ENCODE peak calls at places on chromosome 5, in five cellular contexts. V is fibroblast of lung, Y is endodermal cell, J is endothelial cell of umbilical vein, H is Karpas-422. B is an unnamed sample.

GRCh38 chr5:170216262-170216864 is 16.4 kb upstream of the C5orf58 start:
- DNase-seq in V (peak), Y (peak), J (peak), H (peak), B (peak)

GRCh38 chr5:150515446-150515845 is 7.5 kb downstream of the NDST1 start:
- DNase-seq in V (peak), Y (no peak), J (peak), H (no peak), B (peak)

GRCh38 chr5:151660616-151661015 is 26.1 kb downstream of the SPARC start:
- DNase-seq in V (peak), Y (no peak), J (no peak), H (no peak), B (peak)

GRCh38 chr5:73115399-73116051 is 4.8 kb upstream of the TMEM171 start:
- DNase-seq in V (peak), Y (no peak), J (no peak), H (no peak), B (peak)

GRCh38 chr5:56947052-56947451 is 4.9 kb downstream of the MIER3 start:
- DNase-seq in V (no peak), Y (no peak), J (no peak), H (no peak), B (no peak)

GRCh38 chr5:98904786-98905185 is 24.0 kb downstream of the CHD1 start:
- DNase-seq in V (peak), Y (no peak), J (peak), H (no peak), B (peak)

GRCh38 chr5:61333351-61334223 is 1.5 kb downstream of the ZSWIM6 start:
- DNase-seq in V (peak), Y (no peak), J (peak), H (peak), B (no peak)

GRCh38 chr5:113224605-113225065 is 210.2 kb downstream of the TSSK1B start:
- DNase-seq in V (peak), Y (no peak), J (peak), H (no peak), B (peak)

GRCh38 chr5:41043109-41043747 is 27.9 kb downstream of the MROH2B start:
- DNase-seq in V (no peak), Y (no peak), J (no peak), H (no peak), B (no peak)

GRCh38 chr5:125412561-125413535 is 666.4 kb upstream of the ZNF608 start:
- DNase-seq in V (peak), Y (peak), J (peak), H (peak), B (peak)

GRCh38 chr5:56516441-56516840 is 283.3 kb upstream of the ANKRD55 start:
- DNase-seq in V (no peak), Y (no peak), J (no peak), H (no peak), B (no peak)

GRCh38 chr5:88675758-88676636 is 207.0 kb downstream of the MEF2C start:
- DNase-seq in V (peak), Y (peak), J (no peak), H (peak), B (peak)

GRCh38 chr5:81851481-81852178 is 100.7 kb upstream of the SSBP2 start:
- DNase-seq in V (peak), Y (peak), J (peak), H (peak), B (peak)

GRCh38 chr5:178786859-178787499 is 56.5 kb upstream of the ZNF354A start:
- DNase-seq in V (peak), Y (peak), J (no peak), H (no peak), B (peak)

GRCh38 chr5:101260857-101261256 is 357.8 kb upstream of the ST8SIA4 start:
- DNase-seq in V (no peak), Y (no peak), J (no peak), H (no peak), B (no peak)

GRCh38 chr5:122972877-122973276 is 63.6 kb downstream of the PPIC start:
- DNase-seq in V (peak), Y (no peak), J (no peak), H (no peak), B (peak)

GRCh38 chr5:68378204-68378830 is 162.8 kb downstream of the PIK3R1 start:
- DNase-seq in V (no peak), Y (no peak), J (no peak), H (no peak), B (no peak)

GRCh38 chr5:105945203-105945972 is 1725.3 kb downstream of the EFNA5 start:
- DNase-seq in V (no peak), Y (no peak), J (no peak), H (no peak), B (no peak)

GRCh38 chr5:132704875-132705274 is 31.1 kb downstream of the IL4 start:
- DNase-seq in V (peak), Y (no peak), J (peak), H (no peak), B (peak)

GRCh38 chr5:153676821-153677220 is 186.4 kb downstream of the GRIA1 start:
- DNase-seq in V (no peak), Y (no peak), J (no peak), H (no peak), B (no peak)

GRCh38 chr5:77935516-77936364 is 159.6 kb upstream of the TBCA start:
- DNase-seq in V (peak), Y (no peak), J (no peak), H (no peak), B (peak)

GRCh38 chr5:108654042-108654441 is 93.7 kb upstream of the FER start:
- DNase-seq in V (peak), Y (no peak), J (peak), H (no peak), B (peak)

DNA sequence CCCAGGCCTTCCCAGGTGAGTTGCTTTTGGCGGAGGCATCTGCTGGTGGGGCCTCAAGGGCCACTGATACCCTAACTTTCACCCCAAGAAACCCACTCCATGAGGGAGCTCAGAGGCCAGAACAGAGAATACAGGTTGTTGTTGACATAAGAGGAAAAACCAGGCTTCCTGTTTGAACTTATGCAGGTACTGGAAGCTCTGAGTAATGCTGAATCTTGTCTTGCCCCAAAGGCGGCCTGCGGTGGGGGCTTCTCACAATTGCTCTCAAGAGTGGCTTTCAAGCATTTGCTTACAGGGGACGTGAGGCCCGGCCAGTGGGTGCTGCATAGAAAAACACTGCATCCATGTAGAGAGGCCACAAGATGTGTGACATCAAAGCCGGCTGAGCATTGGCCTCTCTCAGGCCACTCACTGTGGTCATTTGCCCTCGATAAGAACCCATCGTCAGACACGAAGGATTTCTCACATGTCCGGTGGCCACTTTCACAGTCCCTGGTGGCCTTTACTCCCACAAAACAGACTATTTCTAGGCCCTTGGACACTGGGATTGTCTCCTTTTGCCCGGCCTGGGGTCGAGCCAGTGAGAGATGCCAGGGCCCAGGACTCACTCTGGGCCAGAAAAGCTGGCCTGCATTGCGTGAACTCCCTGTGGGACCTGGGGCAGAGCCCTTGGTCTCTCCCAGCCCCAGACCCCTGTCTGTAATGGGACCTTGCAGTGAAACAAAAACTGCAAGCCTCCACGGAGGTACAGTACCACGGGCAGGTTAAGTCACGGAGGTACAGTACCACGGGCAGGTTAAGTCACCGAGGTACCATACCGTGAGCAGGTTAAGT is 34.5 kb upstream of the TCF7 start:
- DNase-seq in V (no peak), Y (no peak), J (no peak), H (no peak), B (no peak)
- H3K9ac ChIP-seq in V (no peak), Y (no peak), J (no peak), H (no peak), B (no peak)

DNA sequence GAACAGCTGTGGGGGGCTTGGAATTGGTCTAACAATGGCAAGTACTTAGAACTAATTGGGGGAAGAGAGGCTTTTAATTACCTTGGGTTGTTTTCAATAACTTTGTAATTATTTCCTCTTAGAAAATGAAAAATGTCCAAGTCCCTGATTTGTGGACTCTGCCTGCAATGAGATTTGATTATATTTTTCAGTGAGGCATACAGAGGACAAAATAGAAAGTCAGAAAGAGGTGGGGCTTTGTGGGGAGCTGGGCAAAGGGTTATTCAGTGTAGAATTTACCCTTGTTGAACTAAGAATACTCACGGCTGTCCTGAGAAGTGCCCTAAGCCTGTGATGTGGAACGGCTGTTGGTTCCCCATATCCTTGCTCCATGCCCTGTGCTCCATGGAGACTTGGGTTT is 153.0 kb downstream of the ICE1 start:
- DNase-seq in V (no peak), Y (no peak), J (no peak), H (no peak), B (no peak)
- H3K9ac ChIP-seq in V (no peak), Y (no peak), J (no peak), H (no peak), B (no peak)

DNA sequence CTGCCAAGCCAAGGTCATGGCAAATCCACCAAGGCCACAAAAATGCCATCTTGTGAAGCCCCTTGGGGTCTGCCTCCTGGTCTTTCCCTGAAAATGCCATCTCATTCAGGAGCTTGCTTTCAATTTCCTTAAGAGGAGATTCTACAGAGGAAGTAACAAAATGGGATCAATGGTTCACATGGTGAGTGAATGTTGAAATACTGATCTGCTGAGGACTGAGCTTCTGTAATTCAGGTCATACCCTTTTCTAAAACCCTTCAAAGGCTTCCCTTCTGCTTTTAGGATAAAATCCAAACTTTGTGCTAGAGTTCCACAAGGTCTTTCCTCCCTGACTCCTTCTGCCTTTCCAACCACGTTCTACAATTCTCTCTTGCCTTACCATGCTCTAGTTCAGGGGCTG is 24.7 kb upstream of the NR3C1 start:
- DNase-seq in V (no peak), Y (no peak), J (no peak), H (no peak), B (no peak)
- H3K9ac ChIP-seq in V (no peak), Y (no peak), J (no peak), H (no peak), B (no peak)

DNA sequence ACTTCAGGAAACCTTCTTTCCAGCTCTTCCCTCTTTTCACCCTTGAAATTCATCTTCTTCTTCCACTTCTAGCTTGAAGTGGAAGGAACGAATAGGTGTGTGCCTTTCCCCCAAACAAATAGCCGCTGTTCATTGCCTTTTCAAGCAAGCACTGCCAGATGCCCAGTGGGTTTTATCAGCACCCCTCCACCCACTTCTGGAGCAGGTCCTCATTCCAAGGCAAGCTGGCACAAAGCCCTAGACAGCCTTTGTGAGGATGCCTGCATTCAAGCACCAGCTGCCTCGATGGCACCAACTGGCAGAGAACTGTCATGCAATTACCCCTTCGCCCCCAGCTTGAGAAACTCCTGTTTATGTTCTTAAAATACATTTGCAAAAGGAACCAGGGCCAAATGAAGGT is 36.5 kb downstream of the SERINC5 start:
- DNase-seq in V (no peak), Y (no peak), J (no peak), H (no peak), B (no peak)
- H3K9ac ChIP-seq in V (no peak), Y (no peak), J (no peak), H (no peak), B (no peak)

DNA sequence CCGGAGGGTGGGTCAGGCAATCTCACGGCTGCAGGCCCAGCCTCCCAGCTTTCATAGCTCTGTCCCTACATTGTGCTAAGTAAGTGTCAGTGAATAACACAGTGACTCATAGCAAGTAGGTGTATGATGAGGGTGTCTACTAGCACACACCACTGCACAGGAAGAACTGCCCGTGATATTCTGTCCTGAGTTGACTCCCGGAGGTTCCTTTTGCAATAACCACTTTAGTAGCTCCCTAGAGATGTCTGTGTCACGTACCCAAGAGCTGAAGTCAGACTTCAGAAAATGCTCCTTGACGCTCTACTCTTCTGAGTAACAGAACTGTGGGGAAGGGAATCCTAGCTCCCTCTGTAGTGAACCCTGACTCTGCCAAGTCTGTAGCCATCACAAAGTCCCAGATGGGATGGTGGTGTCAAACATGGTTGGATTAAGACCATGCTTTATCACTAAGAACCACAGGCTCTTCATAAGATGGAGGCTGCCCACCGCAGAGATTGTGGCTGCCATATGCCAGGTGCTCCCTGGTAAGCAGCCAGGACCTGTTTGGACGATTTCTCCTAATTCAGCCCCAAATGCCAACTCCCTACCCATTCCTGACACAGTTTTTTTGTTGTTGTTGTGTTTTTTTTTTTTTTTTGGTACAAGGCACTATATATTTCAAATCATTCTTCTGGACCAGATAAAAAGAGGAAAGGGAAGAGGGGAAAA is 352.6 kb upstream of the PANK3 start:
- DNase-seq in V (peak), Y (no peak), J (no peak), H (peak), B (peak)
- H3K9ac ChIP-seq in V (no peak), Y (no peak), J (no peak), H (no peak), B (no peak)

GRCh38 chr5:160250826-160251225 is 21.5 kb downstream of the FABP6 start:
- DNase-seq in V (no peak), Y (no peak), J (no peak), H (no peak), B (no peak)
- H3K9ac ChIP-seq in V (no peak), Y (no peak), J (no peak), H (no peak), B (no peak)

DNA sequence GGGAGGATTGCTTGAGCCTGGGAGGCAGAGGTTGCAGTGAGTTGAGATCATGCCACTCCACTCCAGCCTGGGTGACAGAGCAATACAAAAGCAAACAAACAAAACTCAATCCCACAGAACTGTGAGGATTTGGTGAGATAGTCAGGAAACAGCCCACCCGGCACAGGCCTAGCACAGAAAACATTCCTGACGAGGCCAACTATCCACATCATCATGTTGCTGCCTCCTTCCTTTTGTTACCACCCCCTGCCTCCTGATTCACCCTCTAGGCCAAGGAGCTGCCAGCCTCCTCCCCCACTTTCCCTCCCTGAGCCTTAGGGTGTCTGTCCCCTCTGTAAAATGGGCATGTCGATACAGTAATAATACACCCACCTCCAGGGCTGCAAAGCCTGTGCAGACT is 39.0 kb downstream of the STK10 start:
- DNase-seq in V (peak), Y (no peak), J (no peak), H (no peak), B (peak)
- H3K9ac ChIP-seq in V (no peak), Y (no peak), J (no peak), H (no peak), B (peak)

GRCh38 chr5:176541338-176542134 is 4.3 kb upstream of the RNF44 start:
- DNase-seq in V (peak), Y (peak), J (peak), H (peak), B (no peak)

GRCh38 chr5:176543428-176544182 is 5.5 kb upstream of the CDHR2 start:
- DNase-seq in V (peak), Y (peak), J (no peak), H (peak), B (no peak)

GRCh38 chr5:176540956-176541337 is 3.7 kb upstream of the RNF44 start:
- DNase-seq in V (no peak), Y (peak), J (no peak), H (no peak), B (no peak)

GRCh38 chr5:176542596-176543427 is 5.6 kb upstream of the RNF44 start:
- DNase-seq in V (peak), Y (peak), J (no peak), H (peak), B (no peak)

DNA sequence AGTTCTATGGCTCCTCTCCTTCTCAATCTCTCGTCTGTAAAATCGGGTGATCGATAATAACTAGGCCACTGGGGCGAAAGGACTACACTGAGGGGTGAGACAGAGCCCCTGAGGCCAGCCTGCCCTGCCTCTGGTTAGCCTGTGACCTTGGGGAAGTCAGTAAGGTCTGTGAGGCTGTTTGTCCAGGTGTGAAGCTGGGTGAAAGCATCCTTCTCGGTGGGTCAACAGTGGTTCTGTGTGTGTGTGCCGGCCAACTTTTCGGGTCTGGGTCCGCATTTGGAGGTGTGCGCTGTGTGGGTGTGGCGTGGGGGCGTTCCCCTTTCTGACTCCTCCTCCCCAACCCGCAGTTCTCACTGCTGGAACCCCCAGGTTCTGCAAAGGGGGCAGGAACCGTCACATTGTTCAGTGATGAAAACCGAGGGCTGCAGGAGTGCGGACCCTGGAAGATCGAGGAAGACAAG is 5.0 kb upstream of the RNF44 start:
- DNase-seq in V (no peak), Y (peak), J (no peak), H (peak), B (no peak)
- H3K9ac ChIP-seq in V (no peak), Y (peak), J (no peak), H (peak), B (peak)

DNA sequence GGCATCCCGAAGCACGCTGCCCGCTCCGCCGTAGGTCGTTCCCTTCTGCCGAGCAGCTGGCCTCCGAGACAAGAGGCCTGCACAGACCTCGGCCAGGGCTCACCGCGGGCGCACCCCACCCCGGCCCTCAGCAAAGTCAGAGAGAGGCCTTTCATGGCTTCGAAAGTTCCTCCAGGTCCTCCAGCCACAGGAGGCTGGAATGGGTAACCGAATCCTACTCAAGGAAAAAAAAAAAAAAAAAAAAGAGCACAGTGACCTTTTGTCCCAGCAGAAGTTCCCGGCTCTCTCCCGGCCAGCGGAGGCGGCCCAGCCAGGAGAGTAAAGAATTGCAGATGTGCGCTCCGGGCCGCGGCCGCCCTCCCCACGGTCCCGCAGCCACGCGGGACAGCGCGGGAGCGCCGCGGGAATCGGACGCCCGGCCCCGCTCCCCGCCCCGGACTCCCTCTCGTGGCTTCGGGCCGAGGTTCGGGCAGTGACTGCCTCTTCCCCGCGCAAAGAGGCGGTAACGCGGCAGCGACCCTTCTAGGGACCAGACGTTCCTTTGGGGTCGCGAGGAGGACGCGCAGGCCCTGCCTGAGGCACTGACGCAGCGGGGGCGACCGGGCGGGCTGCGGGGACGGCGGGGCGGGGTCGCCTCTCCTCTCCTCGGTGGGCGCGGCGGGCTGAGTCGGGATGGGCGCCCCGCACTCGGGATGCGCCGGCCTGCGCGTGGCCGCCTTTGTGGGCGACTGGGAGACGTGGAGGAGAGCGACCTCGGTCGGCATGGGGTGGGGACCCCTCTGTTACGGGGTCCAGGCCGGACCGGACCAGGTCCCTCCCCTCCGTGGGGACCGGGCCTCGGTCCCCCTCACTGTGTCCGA is 790 bp downstream of the GFPT2 start:
- DNase-seq in V (peak), Y (peak), J (no peak), H (no peak), B (peak)
- H3K9ac ChIP-seq in V (peak), Y (peak), J (peak), H (no peak), B (peak)

B was measured in astrocyte.